ENCODE peak calls at places on chromosome 10, in four cellular contexts. U is K562, B is HepG2, C is HCT116. V is an unnamed sample.

GRCh38 chr10:32961892-32962369 is 3.9 kb upstream of the ITGB1 start:
- ATAC-seq in U (peak; percentile 1), B (no peak), C (peak; percentile 46), V (peak; percentile 67)

GRCh38 chr10:5609952-5610616 is 56.3 kb downstream of the ASB13 start:
- ATAC-seq in U (peak; percentile 74), B (no peak), C (peak; percentile 51), V (no peak)

GRCh38 chr10:102743078-102743587 is 615 bp upstream of the WBP1L start:
- ATAC-seq in U (no peak), B (no peak), C (no peak), V (no peak)

GRCh38 chr10:11170993-11171416 is 153.3 kb downstream of the CELF2 start:
- ATAC-seq in U (no peak), B (no peak), C (no peak), V (peak; percentile 32)

GRCh38 chr10:91607661-91608442 is 25.0 kb downstream of the PPP1R3C start:
- ATAC-seq in U (peak; percentile 92), B (peak; percentile 39), C (no peak), V (no peak)

GRCh38 chr10:16909961-16910794 is 93.0 kb upstream of the RSU1 start:
- ATAC-seq in U (no peak), B (no peak), C (no peak), V (no peak)

GRCh38 chr10:133013478-133013877 is 71.1 kb upstream of the CFAP46 start:
- ATAC-seq in U (no peak), B (no peak), C (peak; percentile 55), V (peak; percentile 27)

GRCh38 chr10:53256623-53257022 is 484.0 kb upstream of the MBL2 start:
- ATAC-seq in U (no peak), B (no peak), C (no peak), V (no peak)

GRCh38 chr10:92830478-92831389 is 17.6 kb upstream of the EXOC6 start:
- ATAC-seq in U (peak; percentile 69), B (no peak), C (no peak), V (peak; percentile 19)

GRCh38 chr10:78197628-78198272 is 164.1 kb downstream of the RPS24 start:
- ATAC-seq in U (no peak), B (no peak), C (no peak), V (no peak)

GRCh38 chr10:93742633-93743349 is 14.9 kb upstream of the LGI1 start:
- ATAC-seq in U (no peak), B (no peak), C (no peak), V (no peak)

GRCh38 chr10:23467024-23467423 is 28.1 kb downstream of the OTUD1 start:
- ATAC-seq in U (no peak), B (no peak), C (no peak), V (no peak)

GRCh38 chr10:85679061-85679460 is 687.5 kb downstream of the GRID1 start:
- ATAC-seq in U (no peak), B (no peak), C (no peak), V (no peak)

GRCh38 chr10:88281592-88282268 is 301.4 kb downstream of the RNLS start:
- ATAC-seq in U (no peak), B (no peak), C (no peak), V (no peak)

GRCh38 chr10:100357073-100357858 is 10.2 kb downstream of the SCD start:
- ATAC-seq in U (no peak), B (no peak), C (no peak), V (no peak)

GRCh38 chr10:8315619-8316021 is 261.1 kb downstream of the GATA3 start:
- ATAC-seq in U (no peak), B (no peak), C (no peak), V (no peak)

GRCh38 chr10:25162391-25162790 is 12.4 kb upstream of the GPR158 start:
- ATAC-seq in U (no peak), B (no peak), C (no peak), V (no peak)

GRCh38 chr10:131625041-131625440 is 275.8 kb upstream of the PPP2R2D start:
- ATAC-seq in U (no peak), B (no peak), C (no peak), V (no peak)

GRCh38 chr10:122515022-122515424 is 45.5 kb upstream of the DMBT1 start:
- ATAC-seq in U (no peak), B (no peak), C (no peak), V (peak; percentile 67)

GRCh38 chr10:1448252-1448901 is 288.9 kb downstream of the ADARB2 start:
- ATAC-seq in U (no peak), B (no peak), C (no peak), V (no peak)

GRCh38 chr10:24894309-24894708 is 58.1 kb downstream of the PRTFDC1 start:
- ATAC-seq in U (peak; percentile 27), B (peak; percentile 24), C (no peak), V (no peak)

GRCh38 chr10:112848868-112849267 is 101.2 kb upstream of the TCF7L2 start:
- ATAC-seq in U (no peak), B (no peak), C (no peak), V (no peak)

GRCh38 chr10:118698421-118698820 is 56.3 kb downstream of the CACUL1 start:
- ATAC-seq in U (peak; percentile 92), B (no peak), C (peak; percentile 99), V (no peak)

GRCh38 chr10:101415884-101416283 is 61.9 kb downstream of the BTRC start:
- ATAC-seq in U (no peak), B (no peak), C (no peak), V (no peak)

GRCh38 chr10:83932245-83932644 is 207.1 kb upstream of the GHITM start:
- ATAC-seq in U (no peak), B (no peak), C (no peak), V (no peak)

GRCh38 chr10:103840747-103841085 is 14.7 kb downstream of the SH3PXD2A start:
- ATAC-seq in U (no peak), B (no peak), C (no peak), V (no peak)

GRCh38 chr10:33506838-33507661 is 172.6 kb upstream of the NRP1 start:
- ATAC-seq in U (no peak), B (no peak), C (no peak), V (peak; percentile 33)

GRCh38 chr10:96690755-96691730 is 29.3 kb downstream of the PIK3AP1 start:
- ATAC-seq in U (no peak), B (no peak), C (no peak), V (no peak)

GRCh38 chr10:15718495-15719061 is 1.1 kb downstream of the ITGA8 start:
- ATAC-seq in U (no peak), B (no peak), C (no peak), V (no peak)

GRCh38 chr10:15719899-15720634 is at the start of gene ITGA8:
- ATAC-seq in U (no peak), B (peak; percentile 78), C (peak; percentile 46), V (peak; percentile 73)

GRCh38 chr10:15715619-15716227 is 4.0 kb downstream of the ITGA8 start:
- ATAC-seq in U (peak; percentile 77), B (peak; percentile 39), C (peak; percentile 76), V (no peak)

GRCh38 chr10:15720635-15721310 is 1.1 kb upstream of the ITGA8 start:
- ATAC-seq in U (no peak), B (no peak), C (no peak), V (no peak)

DNA sequence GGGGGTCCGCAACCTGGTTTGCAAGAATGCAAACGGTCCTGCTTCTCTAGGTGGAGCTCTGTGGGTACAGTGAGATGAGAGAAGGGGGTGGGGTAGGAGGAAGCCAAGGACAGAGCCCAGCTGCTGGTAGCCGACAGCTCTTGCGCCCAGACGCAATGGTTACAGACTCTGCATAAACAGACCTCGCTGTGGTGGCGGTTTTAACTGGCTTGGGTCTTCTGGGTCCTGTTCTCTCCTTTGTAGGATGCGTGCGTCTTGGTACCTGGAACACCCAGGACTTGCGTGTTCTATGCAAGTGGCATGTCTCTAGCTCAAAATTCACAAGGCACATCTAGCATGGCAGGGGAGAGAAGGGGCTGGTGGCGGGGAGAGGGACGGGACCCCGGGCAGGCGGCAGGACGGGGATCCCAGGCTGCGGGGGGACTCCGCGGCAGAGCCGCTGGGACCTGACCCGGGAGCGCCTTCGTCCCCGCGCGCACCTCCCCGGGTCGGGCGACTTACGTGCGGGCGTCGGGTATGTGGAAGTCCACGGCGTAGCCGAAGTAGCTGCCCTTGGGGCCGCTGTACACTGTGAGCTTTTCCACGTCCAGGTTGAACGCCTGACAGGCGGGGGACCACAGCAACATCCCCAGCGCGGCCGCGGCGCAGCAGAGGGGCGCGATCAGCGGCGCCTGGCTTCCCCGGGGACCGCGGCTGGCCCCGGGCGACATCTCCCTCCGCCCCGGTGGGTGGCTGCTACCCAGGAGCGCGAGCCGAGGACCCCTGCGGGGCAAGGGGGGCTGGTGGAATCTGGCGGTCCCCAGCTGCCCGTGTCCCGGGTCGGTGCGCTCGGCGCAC is 442 bp downstream of the ITGA8 start:
- ATAC-seq in U (no peak), B (peak; percentile 51), C (no peak), V (peak; percentile 45)
- H3K27me3 ChIP-seq in U (peaks cover 4% of the 10 kb centered on the region), B (peaks cover 2% of the 10 kb centered on the region), C (peaks cover 38% of the 10 kb centered on the region), V (peaks cover 10% of the 10 kb centered on the region)

DNA sequence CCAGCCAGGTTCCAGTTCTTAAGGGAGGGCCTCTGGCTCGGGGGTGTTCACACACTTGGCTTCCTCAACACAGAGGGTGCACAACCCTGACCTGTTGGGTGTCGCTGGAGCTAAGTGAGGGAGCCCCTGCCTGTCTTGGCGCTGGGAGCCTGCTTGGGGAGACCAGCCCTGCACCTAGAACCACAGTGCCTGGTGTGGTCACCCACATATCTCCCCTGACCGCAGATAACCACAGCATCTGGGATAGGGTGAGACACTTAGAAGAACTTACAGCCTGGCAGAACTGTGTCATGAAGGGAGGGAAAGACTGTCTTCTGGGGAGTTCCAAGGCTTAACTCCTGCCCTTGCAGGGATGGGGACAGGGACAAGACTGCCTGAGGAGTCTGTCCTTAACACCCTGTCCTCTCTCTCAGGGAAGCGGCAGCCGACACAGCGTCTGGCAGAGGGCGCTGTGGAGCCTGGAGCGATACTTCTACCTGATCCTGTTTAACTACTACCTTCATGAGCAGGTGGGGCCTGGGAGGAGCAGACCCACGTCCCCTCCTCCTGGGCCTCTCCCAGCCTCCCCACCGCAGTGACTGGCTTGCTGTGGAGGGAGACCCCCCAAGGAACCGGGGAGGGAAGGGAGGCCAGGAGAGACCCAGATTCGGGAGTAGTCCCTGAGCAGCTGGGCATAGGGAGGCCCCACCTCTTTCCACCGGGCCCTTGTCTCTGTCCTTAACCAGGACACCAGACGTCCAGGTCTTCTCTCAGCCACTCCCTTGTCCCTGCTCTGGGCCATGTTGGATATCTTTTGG is 59.0 kb downstream of the PALD1 start:
- ATAC-seq in U (peak; percentile 82), B (peak; percentile 74), C (peak; percentile 80), V (no peak)
- TF ChIP-seq CTCF in U (peak; percentile 78), B (peak; percentile 63), C (peak; percentile 79), V (peak; percentile 32)

DNA sequence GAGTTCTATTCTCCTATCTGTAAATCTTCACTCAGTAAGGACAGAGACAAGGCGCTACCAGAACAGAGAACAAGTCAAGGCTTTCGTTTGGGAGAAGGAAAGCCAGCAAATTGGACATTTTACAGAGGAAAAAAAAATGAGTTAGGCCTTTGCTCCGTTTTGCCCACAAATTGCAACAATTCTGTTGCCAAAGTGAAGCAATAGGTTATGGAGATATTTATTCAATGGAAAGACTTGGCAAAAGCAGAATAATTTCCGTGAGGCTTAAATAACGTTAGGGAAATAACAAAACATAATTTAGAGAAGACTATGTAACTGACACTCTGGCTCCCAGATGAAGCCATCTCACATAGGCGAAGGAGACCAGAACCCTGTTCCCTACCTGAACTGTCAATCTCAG is 67.5 kb downstream of the MKX start:
- ATAC-seq in U (no peak), B (no peak), C (no peak), V (no peak)
- TF ChIP-seq POLR2AphosphoS5 in U (no peak), B (no peak), C (no peak), V (no peak)

GRCh38 chr10:14365231-14365744 is 34.6 kb upstream of the FRMD4A start:
- ATAC-seq in U (no peak), B (no peak), C (no peak), V (no peak)

GRCh38 chr10:14372616-14373015 is 41.9 kb upstream of the FRMD4A start:
- ATAC-seq in U (no peak), B (no peak), C (no peak), V (no peak)

GRCh38 chr10:14366760-14367159 is 36.0 kb upstream of the FRMD4A start:
- ATAC-seq in U (no peak), B (no peak), C (no peak), V (no peak)

GRCh38 chr10:14371616-14372015 is 40.9 kb upstream of the FRMD4A start:
- ATAC-seq in U (no peak), B (no peak), C (no peak), V (no peak)

GRCh38 chr10:14369881-14370280 is 39.2 kb upstream of the FRMD4A start:
- ATAC-seq in U (no peak), B (no peak), C (no peak), V (no peak)
- H3K27me3 ChIP-seq in U (peaks cover 7% of the 10 kb centered on the region), B (peaks cover 2% of the 10 kb centered on the region), C (peaks cover 57% of the 10 kb centered on the region), V (no peaks in the 10 kb centered on the region)